ENCODE peak calls at places on chromosomes 13 and 19, in eight cellular contexts. J is GM23338, X is HCT116, V is K562, Z is HepG2, G is GM12878, A is Panc1, L is SK-N-SH. H is an unnamed sample.

GRCh38 chr13:31982540-31982939 is 49.0 kb upstream of the FRY start:
- DNase-seq in J (no peak), X (peak), V (no peak), Z (peak), G (no peak), A (no peak), L (peak), H (peak)

GRCh38 chr19:4093643-4094175 is 27.0 kb upstream of the ZBTB7A start:
- DNase-seq in J (no peak), X (no peak), V (no peak), Z (no peak), G (no peak), A (no peak), L (no peak), H (no peak)

GRCh38 chr19:5268801-5269200 is 71.8 kb downstream of the PTPRS start:
- DNase-seq in J (no peak), X (no peak), V (no peak), Z (no peak), G (no peak), A (no peak), L (no peak), H (no peak)

GRCh38 chr13:48043789-48044503 is 6.4 kb downstream of the NUDT15 start:
- DNase-seq in J (no peak), X (no peak), V (no peak), Z (no peak), G (no peak), A (no peak), L (no peak), H (no peak)

GRCh38 chr13:20461481-20461859 is 64.2 kb downstream of the CRYL1 start:
- DNase-seq in J (no peak), X (no peak), V (no peak), Z (no peak), G (no peak), A (no peak), L (no peak), H (no peak)

GRCh38 chr13:105442941-105443340 is 1092.5 kb downstream of the EFNB2 start:
- DNase-seq in J (no peak), X (peak), V (no peak), Z (no peak), G (no peak), A (peak), L (no peak), H (no peak)

GRCh38 chr13:92362717-92363116 is 863.9 kb upstream of the GPC6 start:
- DNase-seq in J (no peak), X (no peak), V (no peak), Z (no peak), G (no peak), A (no peak), L (no peak), H (no peak)

GRCh38 chr13:66675620-66676019 is 554.5 kb downstream of the PCDH9 start:
- DNase-seq in J (no peak), X (no peak), V (no peak), Z (no peak), G (no peak), A (no peak), L (no peak), H (no peak)

GRCh38 chr13:93476175-93476574 is 249.6 kb downstream of the GPC6 start:
- DNase-seq in J (no peak), X (no peak), V (no peak), Z (peak), G (no peak), A (no peak), L (no peak), H (no peak)

GRCh38 chr13:97295279-97296182 is 73.4 kb downstream of the MBNL2 start:
- DNase-seq in J (no peak), X (no peak), V (peak), Z (no peak), G (no peak), A (no peak), L (no peak), H (no peak)

DNA sequence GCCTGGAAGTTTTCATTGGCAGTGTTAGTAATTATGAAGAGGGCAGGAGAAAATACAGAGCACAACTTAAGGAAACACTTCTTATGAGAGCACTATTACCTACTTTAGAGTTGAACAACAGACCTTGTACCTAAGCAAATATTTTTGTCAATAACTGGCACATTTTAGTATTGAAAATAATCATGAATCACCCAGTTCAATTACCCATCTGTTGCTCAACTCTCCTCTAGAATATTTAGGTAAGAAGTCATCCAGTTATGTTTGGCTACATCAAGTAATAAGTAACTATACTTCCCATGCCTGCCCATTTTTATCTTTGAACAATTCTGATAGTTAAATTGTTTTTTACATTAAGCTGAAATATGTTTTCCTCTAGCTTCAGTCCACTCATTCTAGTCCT is 893.4 kb downstream of the DIAPH3 start:
- DNase-seq in J (no peak), X (no peak), V (no peak), Z (no peak), G (no peak), A (no peak), L (no peak), H (no peak)
- TF ChIP-seq CTCF in J (no peak), X (no peak), V (no peak), Z (no peak), G (no peak), A (no peak), L (no peak), H (no peak)

DNA sequence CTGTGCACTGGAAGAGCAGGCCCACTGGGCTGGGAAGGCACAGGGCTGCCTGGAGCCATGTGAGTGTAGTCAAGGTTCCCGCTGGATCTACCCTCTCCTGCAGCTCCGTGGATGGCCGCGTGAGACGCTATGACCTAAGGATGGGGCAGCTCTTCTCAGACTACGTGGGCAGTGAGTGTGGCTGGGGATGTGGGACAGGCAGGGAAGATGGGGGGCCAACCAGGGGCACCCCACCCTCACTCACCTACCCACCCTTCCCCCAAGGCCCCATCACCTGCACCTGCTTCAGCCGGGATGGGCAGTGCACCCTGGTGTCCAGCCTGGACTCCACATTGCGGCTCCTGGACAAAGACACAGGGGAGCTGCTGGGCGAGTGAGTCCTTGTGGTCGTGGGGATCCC is 6.1 kb downstream of the WDR83 start:
- DNase-seq in J (peak), X (no peak), V (no peak), Z (no peak), G (no peak), A (no peak), L (no peak), H (no peak)
- TF ChIP-seq REST in J (no peak), X (no peak), V (no peak), Z (no peak), G (no peak), A (no peak), L (no peak), H (no peak)

GRCh38 chr13:80161896-80162295 is 179.0 kb downstream of the SPRY2 start:
- DNase-seq in J (no peak), X (no peak), V (no peak), Z (no peak), G (no peak), A (no peak), L (no peak), H (no peak)

GRCh38 chr13:80161219-80161618 is 179.7 kb downstream of the SPRY2 start:
- DNase-seq in J (no peak), X (no peak), V (no peak), Z (no peak), G (no peak), A (no peak), L (no peak), H (peak)

GRCh38 chr13:80160110-80160509 is 180.8 kb downstream of the SPRY2 start:
- DNase-seq in J (no peak), X (no peak), V (no peak), Z (no peak), G (no peak), A (no peak), L (no peak), H (no peak)

DNA sequence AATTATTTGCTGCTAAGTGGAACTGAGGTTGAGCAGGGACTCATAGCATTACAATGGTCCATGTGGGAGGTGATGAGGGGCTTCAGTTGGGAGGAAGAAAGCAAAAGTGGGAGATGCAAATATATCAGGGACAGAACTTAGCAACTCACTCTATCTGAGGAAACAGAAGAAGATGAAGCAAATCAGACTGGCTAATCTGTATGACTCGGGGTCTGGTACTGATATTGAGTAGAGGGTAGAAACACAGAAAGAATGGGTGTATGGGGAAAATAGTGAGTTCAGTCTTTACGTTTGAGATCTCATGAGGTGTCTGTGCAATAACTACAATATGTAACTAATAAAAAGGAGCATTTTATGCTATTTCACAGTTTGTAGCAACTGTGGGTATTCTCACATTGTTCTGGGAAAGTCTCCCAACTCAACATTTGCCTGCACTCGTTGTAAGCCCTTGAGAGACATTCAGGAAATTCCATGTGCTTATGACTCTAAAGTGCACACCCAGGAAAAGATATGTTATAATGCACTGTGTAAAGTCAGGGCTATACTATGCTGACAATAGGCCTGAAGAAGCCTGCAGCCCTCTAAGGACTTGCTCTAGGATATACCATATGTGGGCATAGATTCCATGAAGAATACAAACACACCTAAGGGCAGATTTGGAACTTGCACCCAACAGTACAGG is 183.5 kb downstream of the SPRY2 start:
- DNase-seq in J (no peak), X (no peak), V (no peak), Z (no peak), G (no peak), A (no peak), L (no peak), H (no peak)
- TF ChIP-seq POLR2AphosphoS5 in J (no peak), X (no peak), V (no peak), Z (no peak), G (no peak), A (no peak), L (no peak), H (no peak)

DNA sequence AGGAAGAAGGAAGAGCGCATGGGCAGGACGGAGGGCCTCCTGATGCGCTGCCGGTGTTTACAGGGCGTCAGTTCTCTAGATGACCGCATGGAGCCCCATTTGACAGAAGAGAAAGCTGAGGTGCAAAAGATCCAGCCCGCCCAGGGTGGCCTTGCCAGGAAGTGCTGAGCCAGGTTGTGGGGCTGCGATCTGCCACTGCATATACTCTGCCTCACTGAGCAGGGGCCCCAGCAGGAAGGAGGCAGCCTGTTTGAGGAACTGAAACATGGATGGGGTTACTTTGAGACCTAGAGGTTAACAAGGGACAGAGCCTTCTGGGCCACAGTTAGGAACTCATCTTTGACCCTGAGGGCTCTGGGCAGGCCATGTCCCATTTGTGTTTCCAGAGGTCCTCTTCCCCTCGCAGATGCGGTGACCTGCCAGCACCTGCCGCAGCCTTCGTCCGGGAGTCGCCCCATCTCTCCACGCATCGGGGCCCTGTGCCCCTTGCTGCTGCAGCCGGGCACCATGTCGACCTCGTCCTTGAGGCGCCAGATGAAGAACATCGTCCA is 3.2 kb downstream of the EPN1 start:
- DNase-seq in J (no peak), X (no peak), V (no peak), Z (no peak), G (peak), A (no peak), L (no peak), H (peak)
- TF ChIP-seq CTCF in J (no peak), X (no peak), V (no peak), Z (no peak), G (peak), A (no peak), L (no peak), H (no peak)

GRCh38 chr19:6535558-6536137 is 4.8 kb downstream of the TNFSF9 start:
- DNase-seq in J (no peak), X (no peak), V (no peak), Z (no peak), G (no peak), A (no peak), L (no peak), H (no peak)
- TF ChIP-seq REST in J (no peak), X (no peak), V (no peak), Z (no peak), G (no peak), A (no peak), L (no peak), H (no peak)

GRCh38 chr13:104034891-104035290 is 968.7 kb upstream of the SLC10A2 start:
- DNase-seq in J (no peak), X (no peak), V (no peak), Z (no peak), G (no peak), A (no peak), L (no peak), H (no peak)
- TF ChIP-seq POLR2AphosphoS5 in J (no peak), X (no peak), V (no peak), Z (no peak), G (no peak), A (no peak), L (no peak), H (no peak)

DNA sequence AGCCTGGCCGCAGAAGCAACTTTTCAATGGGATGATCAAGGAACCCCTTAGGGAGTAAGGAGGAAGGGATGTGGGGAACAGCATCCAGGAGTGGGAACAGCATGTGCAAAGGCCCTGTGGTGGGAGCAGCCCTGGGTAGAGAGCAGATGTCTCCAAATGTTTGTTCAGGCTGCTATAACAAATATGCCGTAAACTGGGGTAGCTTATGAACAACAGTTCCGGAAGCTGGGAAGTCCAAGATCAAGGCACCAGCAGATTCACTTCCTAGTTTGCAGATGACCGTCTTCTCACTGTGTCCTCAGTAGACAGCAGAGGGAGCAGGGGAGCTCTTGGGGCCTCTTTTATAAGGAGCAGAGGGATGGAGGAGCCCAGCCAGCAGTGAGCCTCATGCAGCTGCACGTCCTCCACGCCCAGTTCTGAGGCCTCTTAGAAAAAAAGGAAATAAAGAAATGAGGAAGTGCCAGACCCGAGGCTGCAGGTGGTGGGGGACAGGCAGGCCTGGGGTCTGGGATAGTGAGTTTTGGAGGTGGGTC is 4.2 kb upstream of the LRRC25 start:
- DNase-seq in J (peak), X (no peak), V (peak), Z (peak), G (no peak), A (no peak), L (no peak), H (peak)
- TF ChIP-seq CTCF in J (peak), X (peak), V (peak), Z (peak), G (peak), A (peak), L (peak), H (peak)

DNA sequence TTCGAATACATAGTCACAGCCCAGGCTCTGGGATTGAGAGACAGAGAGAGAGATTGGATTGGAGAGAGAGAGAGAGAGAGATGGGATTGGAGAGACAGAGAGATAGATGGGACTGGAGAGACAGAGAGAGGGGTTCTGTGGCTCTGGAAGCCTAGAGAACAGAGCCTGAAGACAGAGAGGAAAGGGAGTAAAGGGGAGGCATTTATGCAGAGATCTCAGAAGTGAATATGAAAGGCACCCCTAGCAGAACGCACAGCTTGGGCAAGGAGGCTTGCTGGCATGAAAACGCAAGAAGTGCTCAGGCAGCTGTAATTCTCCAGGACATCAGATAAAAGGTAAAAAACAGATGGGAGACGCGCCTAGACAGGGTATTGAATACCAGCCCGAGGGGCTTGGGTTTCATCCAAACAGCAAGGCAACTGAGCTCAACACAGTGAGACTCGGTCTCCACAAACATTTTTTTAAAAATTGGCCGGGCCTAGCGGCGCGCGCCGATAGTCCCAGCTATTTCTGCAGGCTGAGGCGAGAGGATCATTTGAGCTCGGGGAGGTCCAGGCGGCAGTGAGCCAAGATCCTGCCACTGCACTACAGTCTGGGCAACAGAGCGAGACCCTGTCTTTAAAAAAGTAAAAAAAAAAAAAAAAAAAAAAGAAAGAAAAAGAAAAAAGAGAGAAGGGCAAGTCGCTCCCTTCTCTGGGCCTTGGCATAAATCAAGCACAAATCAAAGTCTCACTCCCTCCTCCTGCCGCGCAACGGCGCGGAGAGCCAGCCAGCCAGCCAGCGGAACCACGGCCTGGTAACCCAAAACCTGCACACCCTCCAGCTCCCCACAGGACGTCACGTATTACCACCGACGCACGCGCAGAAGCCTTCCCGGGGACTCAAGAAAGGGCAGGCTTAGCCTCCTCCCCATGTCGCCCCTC is 769 bp upstream of the PPP2R1A start:
- DNase-seq in J (peak), X (no peak), V (peak), Z (no peak), G (no peak), A (no peak), L (peak), H (no peak)
- TF ChIP-seq REST in J (no peak), X (no peak), V (no peak), Z (no peak), G (no peak), A (no peak), L (peak), H (no peak)

H was measured in HL-60.